ENCODE peak calls at places on chromosomes 4 and X, in six cellular contexts. U is CD4-positive, alpha-beta memory T cell; J is activated naive CD8-positive, alpha-beta T cell treated with anti-CD3 and anti-CD28 coated beads, Interleukin-2, amount 50 U/mL, for 16 hours; O is NCI-H1417; Y is immature natural killer cell; L is tibial nerve. C is an unnamed sample.

GRCh38 chr4:140103676-140104075 is 50.3 kb downstream of the MAML3 start:
- DNase-seq in L (no peak), O (no peak), J (no peak), U (peak; percentile 21), Y (peak; percentile 11), C (no peak)

GRCh38 chrX:29315931-29316330 is 728.7 kb downstream of the IL1RAPL1 start:
- DNase-seq in J (no peak), Y (no peak), U (no peak), L (no peak), O (no peak), C (no peak)

GRCh38 chrX:10615931-10616780 is 4.2 kb downstream of the MID1 start:
- DNase-seq in O (peak; percentile 81), L (peak; percentile 16), U (no peak), J (no peak), Y (no peak), C (no peak)

GRCh38 chr4:26372525-26373172 is 51.8 kb downstream of the RBPJ start:
- DNase-seq in Y (peak; percentile 49), L (no peak), O (peak; percentile 65), U (peak; percentile 73), J (no peak), C (no peak)

GRCh38 chrX:10146350-10146749 is 10.4 kb upstream of the CLCN4 start:
- DNase-seq in L (no peak), Y (no peak), J (no peak), U (no peak), O (no peak), C (no peak)

GRCh38 chr4:87375719-87376291 is 15.2 kb downstream of the HSD17B11 start:
- DNase-seq in Y (peak; percentile 24), L (no peak), U (no peak), O (peak; percentile 50), J (no peak), C (no peak)

GRCh38 chr4:19987746-19988145 is 264.0 kb upstream of the SLIT2 start:
- DNase-seq in O (no peak), U (no peak), L (no peak), J (no peak), Y (no peak), C (no peak)

GRCh38 chr4:33063238-33063637 is 2343.1 kb downstream of the PCDH7 start:
- DNase-seq in Y (no peak), L (no peak), J (no peak), O (no peak), U (no peak), C (no peak)

GRCh38 chr4:10083861-10084641 is 32.5 kb downstream of the WDR1 start:
- DNase-seq in Y (no peak), U (no peak), L (no peak), J (no peak), O (no peak), C (no peak)

GRCh38 chr4:53116959-53117358 is 248.9 kb downstream of the SCFD2 start:
- DNase-seq in J (no peak), L (no peak), O (no peak), Y (no peak), U (no peak), C (no peak)

GRCh38 chr4:78772526-78773084 is 3.5 kb upstream of the BMP2K start:
- DNase-seq in U (no peak), L (no peak), Y (no peak), O (no peak), J (no peak), C (no peak)

GRCh38 chrX:98931194-98931593 is 1478.9 kb downstream of the PCDH19 start:
- DNase-seq in J (no peak), L (no peak), Y (no peak), U (no peak), O (no peak), C (no peak)

GRCh38 chrX:9907645-9908387 is 59.3 kb upstream of the CLDN34 start:
- DNase-seq in O (no peak), Y (no peak), U (no peak), L (no peak), J (no peak), C (no peak)

GRCh38 chrX:56797966-56798711 is 69.1 kb downstream of the NBDY start:
- DNase-seq in L (no peak), O (no peak), J (no peak), Y (no peak), U (no peak), C (no peak)

GRCh38 chrX:338836-339400 is 20.3 kb upstream of the GTPBP6 start:
- DNase-seq in O (no peak), Y (no peak), U (no peak), L (no peak), J (no peak), C (no peak)

GRCh38 chr4:67393699-67394281 is 151.5 kb downstream of the CENPC start:
- DNase-seq in L (no peak), J (no peak), O (peak; percentile 67), Y (no peak), U (peak; percentile 13), C (peak; percentile 39)

GRCh38 chr4:76748649-76749048 is 149.3 kb downstream of the SOWAHB start:
- DNase-seq in J (no peak), L (no peak), U (no peak), Y (no peak), O (peak; percentile 57), C (no peak)

GRCh38 chr4:52057196-52057595 is 6.1 kb downstream of the SPATA18 start:
- DNase-seq in U (no peak), J (no peak), O (no peak), Y (no peak), L (no peak), C (no peak)

GRCh38 chrX:71852182-71852581 is 58.5 kb upstream of the NHSL2 start:
- DNase-seq in O (no peak), Y (no peak), J (no peak), U (no peak), L (no peak), C (no peak)

GRCh38 chrX:13165747-13166146 is 121.3 kb upstream of the FAM9C start:
- DNase-seq in J (no peak), O (peak; percentile 95), L (no peak), Y (no peak), U (no peak), C (no peak)

GRCh38 chr4:176790398-176790797 is 2.3 kb downstream of the VEGFC start:
- DNase-seq in J (no peak), U (no peak), L (no peak), O (no peak), Y (no peak), C (no peak)

GRCh38 chr4:114658776-114659175 is 60.2 kb downstream of the UGT8 start:
- DNase-seq in O (no peak), L (no peak), Y (no peak), U (no peak), J (no peak), C (no peak)

GRCh38 chrX:41108007-41108683 is 22.9 kb downstream of the USP9X start:
- DNase-seq in L (no peak), O (no peak), J (no peak), U (no peak), Y (no peak), C (no peak)

GRCh38 chr4:73714647-73715046 is 25.7 kb upstream of the CXCL8 start:
- DNase-seq in U (no peak), O (no peak), L (no peak), Y (no peak), J (no peak), C (no peak)

GRCh38 chrX:151750511-151750910 is 16.0 kb downstream of the CNGA2 start:
- DNase-seq in U (no peak), L (no peak), O (no peak), J (no peak), Y (no peak), C (no peak)

GRCh38 chr4:5996641-5997040 is 21.6 kb downstream of the C4orf50 start:
- DNase-seq in L (no peak), J (no peak), U (no peak), O (peak; percentile 22), Y (no peak), C (no peak)

GRCh38 chr4:22988526-22988925 is 295.8 kb downstream of the GBA3 start:
- DNase-seq in U (no peak), Y (no peak), L (no peak), O (no peak), J (no peak), C (no peak)

GRCh38 chrX:11886745-11887144 is 128.7 kb downstream of the MSL3 start:
- DNase-seq in J (no peak), O (no peak), L (no peak), U (no peak), Y (no peak), C (no peak)

GRCh38 chr4:2338754-2339457 is 77.0 kb upstream of the MXD4 start:
- DNase-seq in Y (no peak), L (no peak), J (no peak), U (no peak), O (no peak), C (no peak)

GRCh38 chr4:1974836-1975235 is 33.9 kb downstream of the NELFA start:
- DNase-seq in J (no peak), O (no peak), Y (no peak), L (no peak), U (no peak), C (no peak)

GRCh38 chrX:45824471-45824870 is 623.8 kb upstream of the DIPK2B start:
- DNase-seq in Y (no peak), O (peak; percentile 44), L (no peak), J (no peak), U (no peak), C (no peak)

GRCh38 chr4:157444014-157444413 is 223.5 kb downstream of the GRIA2 start:
- DNase-seq in Y (no peak), U (no peak), J (no peak), O (no peak), L (no peak), C (no peak)

GRCh38 chr4:16693040-16693506 is 205.4 kb downstream of the LDB2 start:
- DNase-seq in J (no peak), L (no peak), U (no peak), Y (no peak), O (no peak), C (no peak)

GRCh38 chr4:183356931-183357675 is 34.9 kb upstream of the CLDN24 start:
- DNase-seq in U (no peak), O (peak; percentile 8), Y (no peak), L (no peak), J (no peak), C (no peak)

GRCh38 chr4:4848540-4848939 is 10.9 kb upstream of the MSX1 start:
- DNase-seq in O (no peak), J (no peak), U (no peak), Y (no peak), L (no peak), C (no peak)

GRCh38 chrX:136555694-136556093 is 23.7 kb downstream of the VGLL1 start:
- DNase-seq in Y (no peak), U (no peak), J (no peak), L (no peak), O (no peak), C (no peak)

C was measured in neuronal stem cell.